ENCODE peak calls at places on chromosomes 1 and 21, in nine cellular contexts. One of them, this sample, is unnamed.
A peak's percentile ranks its signal among the peaks of the same experiment; 100 is the strongest.

GRCh38 chr1:157566484-157567300 is 14.4 kb upstream of the FCRL5 start:
- DNase-seq in ascending aorta: no peak
- DNase-seq in body of pancreas: no peak
- DNase-seq in ecto neural progenitor cell: no peak
- DNase-seq in iPS DF 19.7: no peak
- DNase-seq in effector memory CD8-positive, alpha-beta T cell: no peak
- DNase-seq in AG09309: no peak
- DNase-seq in occipital lobe: no peak
- DNase-seq in AG09319: no peak
- DNase-seq in this sample: no peak

GRCh38 chr1:40313329-40313957 is 3.6 kb downstream of the COL9A2 start:
- DNase-seq in ascending aorta: no peak
- DNase-seq in body of pancreas: no peak
- DNase-seq in ecto neural progenitor cell: no peak
- DNase-seq in iPS DF 19.7: no peak
- DNase-seq in effector memory CD8-positive, alpha-beta T cell: no peak
- DNase-seq in AG09309: no peak
- DNase-seq in occipital lobe: no peak
- DNase-seq in AG09319: no peak
- DNase-seq in this sample: no peak

GRCh38 chr1:32122141-32122540 is 14.3 kb downstream of the KPNA6 start:
- DNase-seq in ascending aorta: no peak
- DNase-seq in body of pancreas: no peak
- DNase-seq in ecto neural progenitor cell: no peak
- DNase-seq in iPS DF 19.7: no peak
- DNase-seq in effector memory CD8-positive, alpha-beta T cell: no peak
- DNase-seq in AG09309: no peak
- DNase-seq in occipital lobe: no peak
- DNase-seq in AG09319: no peak
- DNase-seq in this sample: no peak

GRCh38 chr1:47192458-47193384 is 2.9 kb upstream of the PDZK1IP1 start:
- DNase-seq in ascending aorta: no peak
- DNase-seq in body of pancreas: peak; percentile 75
- DNase-seq in ecto neural progenitor cell: peak; percentile 87
- DNase-seq in iPS DF 19.7: peak; percentile 92
- DNase-seq in effector memory CD8-positive, alpha-beta T cell: peak; percentile 53
- DNase-seq in AG09309: no peak
- DNase-seq in occipital lobe: peak; percentile 17
- DNase-seq in AG09319: peak; percentile 20
- DNase-seq in this sample: peak; percentile 38

GRCh38 chr1:234716907-234717375 is 107.0 kb upstream of the IRF2BP2 start:
- DNase-seq in ascending aorta: no peak
- DNase-seq in body of pancreas: no peak
- DNase-seq in ecto neural progenitor cell: no peak
- DNase-seq in iPS DF 19.7: no peak
- DNase-seq in effector memory CD8-positive, alpha-beta T cell: no peak
- DNase-seq in AG09309: no peak
- DNase-seq in occipital lobe: no peak
- DNase-seq in AG09319: no peak
- DNase-seq in this sample: no peak

GRCh38 chr1:192453360-192454045 is 122.1 kb upstream of the RGS1 start:
- DNase-seq in ascending aorta: no peak
- DNase-seq in body of pancreas: no peak
- DNase-seq in ecto neural progenitor cell: no peak
- DNase-seq in iPS DF 19.7: no peak
- DNase-seq in effector memory CD8-positive, alpha-beta T cell: no peak
- DNase-seq in AG09309: no peak
- DNase-seq in occipital lobe: no peak
- DNase-seq in AG09319: no peak
- DNase-seq in this sample: no peak

GRCh38 chr1:48644950-48645605 is 131.6 kb downstream of the BEND5 start:
- DNase-seq in ascending aorta: no peak
- DNase-seq in body of pancreas: no peak
- DNase-seq in ecto neural progenitor cell: no peak
- DNase-seq in iPS DF 19.7: no peak
- DNase-seq in effector memory CD8-positive, alpha-beta T cell: no peak
- DNase-seq in AG09309: no peak
- DNase-seq in occipital lobe: no peak
- DNase-seq in AG09319: no peak
- DNase-seq in this sample: no peak

GRCh38 chr1:109296782-109297181 is 10.0 kb downstream of the MYBPHL start:
- DNase-seq in ascending aorta: no peak
- DNase-seq in body of pancreas: no peak
- DNase-seq in ecto neural progenitor cell: no peak
- DNase-seq in iPS DF 19.7: no peak
- DNase-seq in effector memory CD8-positive, alpha-beta T cell: no peak
- DNase-seq in AG09309: no peak
- DNase-seq in occipital lobe: no peak
- DNase-seq in AG09319: no peak
- DNase-seq in this sample: no peak

GRCh38 chr1:67367370-67368345 is 60.0 kb downstream of the IL12RB2 start:
- DNase-seq in ascending aorta: no peak
- DNase-seq in body of pancreas: peak; percentile 53
- DNase-seq in ecto neural progenitor cell: no peak
- DNase-seq in iPS DF 19.7: no peak
- DNase-seq in effector memory CD8-positive, alpha-beta T cell: no peak
- DNase-seq in AG09309: no peak
- DNase-seq in occipital lobe: no peak
- DNase-seq in AG09319: no peak
- DNase-seq in this sample: no peak

GRCh38 chr1:34425785-34426184 is 249.1 kb downstream of the C1orf94 start:
- DNase-seq in ascending aorta: no peak
- DNase-seq in body of pancreas: no peak
- DNase-seq in ecto neural progenitor cell: no peak
- DNase-seq in iPS DF 19.7: no peak
- DNase-seq in effector memory CD8-positive, alpha-beta T cell: no peak
- DNase-seq in AG09309: no peak
- DNase-seq in occipital lobe: no peak
- DNase-seq in AG09319: no peak
- DNase-seq in this sample: no peak

GRCh38 chr1:211320980-211321379 is 5.7 kb upstream of the TRAF5 start:
- DNase-seq in ascending aorta: no peak
- DNase-seq in body of pancreas: no peak
- DNase-seq in ecto neural progenitor cell: no peak
- DNase-seq in iPS DF 19.7: no peak
- DNase-seq in effector memory CD8-positive, alpha-beta T cell: no peak
- DNase-seq in AG09309: no peak
- DNase-seq in occipital lobe: no peak
- DNase-seq in AG09319: no peak
- DNase-seq in this sample: no peak

GRCh38 chr1:204199579-204199978 is 3.3 kb upstream of the KISS1 start:
- DNase-seq in ascending aorta: no peak
- DNase-seq in body of pancreas: no peak
- DNase-seq in ecto neural progenitor cell: no peak
- DNase-seq in iPS DF 19.7: no peak
- DNase-seq in effector memory CD8-positive, alpha-beta T cell: no peak
- DNase-seq in AG09309: no peak
- DNase-seq in occipital lobe: no peak
- DNase-seq in AG09319: no peak
- DNase-seq in this sample: no peak

GRCh38 chr1:204103121-204103741 is 30.3 kb downstream of the SOX13 start:
- DNase-seq in ascending aorta: no peak
- DNase-seq in body of pancreas: no peak
- DNase-seq in ecto neural progenitor cell: no peak
- DNase-seq in iPS DF 19.7: no peak
- DNase-seq in effector memory CD8-positive, alpha-beta T cell: no peak
- DNase-seq in AG09309: no peak
- DNase-seq in occipital lobe: no peak
- DNase-seq in AG09319: no peak
- DNase-seq in this sample: no peak

GRCh38 chr1:248596615-248597014 is 885 bp downstream of the OR2T10 start:
- DNase-seq in ascending aorta: no peak
- DNase-seq in body of pancreas: no peak
- DNase-seq in ecto neural progenitor cell: no peak
- DNase-seq in iPS DF 19.7: no peak
- DNase-seq in effector memory CD8-positive, alpha-beta T cell: no peak
- DNase-seq in AG09309: no peak
- DNase-seq in occipital lobe: no peak
- DNase-seq in AG09319: no peak
- DNase-seq in this sample: no peak

GRCh38 chr21:46055863-46056281 is 42.0 kb upstream of the COL6A2 start:
- DNase-seq in ascending aorta: no peak
- DNase-seq in body of pancreas: no peak
- DNase-seq in ecto neural progenitor cell: no peak
- DNase-seq in iPS DF 19.7: no peak
- DNase-seq in effector memory CD8-positive, alpha-beta T cell: no peak
- DNase-seq in AG09309: no peak
- DNase-seq in occipital lobe: no peak
- DNase-seq in AG09319: no peak
- DNase-seq in this sample: no peak

GRCh38 chr1:245396615-245397014 is 241.8 kb downstream of the KIF26B start:
- DNase-seq in ascending aorta: no peak
- DNase-seq in body of pancreas: no peak
- DNase-seq in ecto neural progenitor cell: no peak
- DNase-seq in iPS DF 19.7: no peak
- DNase-seq in effector memory CD8-positive, alpha-beta T cell: no peak
- DNase-seq in AG09309: no peak
- DNase-seq in occipital lobe: no peak
- DNase-seq in AG09319: no peak
- DNase-seq in this sample: no peak

GRCh38 chr1:230713915-230714764 is at the start of gene AGT:
- DNase-seq in ascending aorta: peak; percentile 16
- DNase-seq in body of pancreas: peak; percentile 85
- DNase-seq in ecto neural progenitor cell: no peak
- DNase-seq in iPS DF 19.7: no peak
- DNase-seq in effector memory CD8-positive, alpha-beta T cell: no peak
- DNase-seq in AG09309: peak; percentile 56
- DNase-seq in occipital lobe: peak; percentile 80
- DNase-seq in AG09319: peak; percentile 63
- DNase-seq in this sample: no peak

GRCh38 chr21:39132248-39132647 is 51.0 kb downstream of the PSMG1 start:
- DNase-seq in ascending aorta: no peak
- DNase-seq in body of pancreas: no peak
- DNase-seq in ecto neural progenitor cell: no peak
- DNase-seq in iPS DF 19.7: no peak
- DNase-seq in effector memory CD8-positive, alpha-beta T cell: no peak
- DNase-seq in AG09309: no peak
- DNase-seq in occipital lobe: no peak
- DNase-seq in AG09319: no peak
- DNase-seq in this sample: no peak

GRCh38 chr1:169964206-169964605 is 70.5 kb upstream of the SCYL3 start:
- DNase-seq in ascending aorta: no peak
- DNase-seq in body of pancreas: no peak
- DNase-seq in ecto neural progenitor cell: no peak
- DNase-seq in iPS DF 19.7: no peak
- DNase-seq in effector memory CD8-positive, alpha-beta T cell: no peak
- DNase-seq in AG09309: no peak
- DNase-seq in occipital lobe: no peak
- DNase-seq in AG09319: no peak
- DNase-seq in this sample: no peak

GRCh38 chr21:31921079-31921478 is 48.3 kb downstream of the HUNK start:
- DNase-seq in ascending aorta: no peak
- DNase-seq in body of pancreas: no peak
- DNase-seq in ecto neural progenitor cell: no peak
- DNase-seq in iPS DF 19.7: no peak
- DNase-seq in effector memory CD8-positive, alpha-beta T cell: no peak
- DNase-seq in AG09309: no peak
- DNase-seq in occipital lobe: no peak
- DNase-seq in AG09319: no peak
- DNase-seq in this sample: no peak

GRCh38 chr1:52654063-52654462 is 21.1 kb downstream of the SHISAL2A start:
- DNase-seq in ascending aorta: no peak
- DNase-seq in body of pancreas: no peak
- DNase-seq in ecto neural progenitor cell: no peak
- DNase-seq in iPS DF 19.7: no peak
- DNase-seq in effector memory CD8-positive, alpha-beta T cell: no peak
- DNase-seq in AG09309: no peak
- DNase-seq in occipital lobe: no peak
- DNase-seq in AG09319: no peak
- DNase-seq in this sample: no peak

GRCh38 chr1:244303610-244303969 is 148.1 kb downstream of the ADSS2 start:
- DNase-seq in ascending aorta: no peak
- DNase-seq in body of pancreas: no peak
- DNase-seq in ecto neural progenitor cell: no peak
- DNase-seq in iPS DF 19.7: no peak
- DNase-seq in effector memory CD8-positive, alpha-beta T cell: no peak
- DNase-seq in AG09309: no peak
- DNase-seq in occipital lobe: no peak
- DNase-seq in AG09319: no peak
- DNase-seq in this sample: no peak

GRCh38 chr1:226751687-226752086 is 12.6 kb upstream of the ITPKB start:
- DNase-seq in ascending aorta: no peak
- DNase-seq in body of pancreas: no peak
- DNase-seq in ecto neural progenitor cell: no peak
- DNase-seq in iPS DF 19.7: no peak
- DNase-seq in effector memory CD8-positive, alpha-beta T cell: no peak
- DNase-seq in AG09309: no peak
- DNase-seq in occipital lobe: no peak
- DNase-seq in AG09319: no peak
- DNase-seq in this sample: no peak

GRCh38 chr21:42404534-42404933 is 832 bp downstream of the UBASH3A start:
- DNase-seq in ascending aorta: no peak
- DNase-seq in body of pancreas: no peak
- DNase-seq in ecto neural progenitor cell: no peak
- DNase-seq in iPS DF 19.7: no peak
- DNase-seq in effector memory CD8-positive, alpha-beta T cell: no peak
- DNase-seq in AG09309: no peak
- DNase-seq in occipital lobe: no peak
- DNase-seq in AG09319: no peak
- DNase-seq in this sample: no peak

GRCh38 chr1:234256359-234256758 is 116.9 kb upstream of the COA6 start:
- DNase-seq in ascending aorta: no peak
- DNase-seq in body of pancreas: no peak
- DNase-seq in ecto neural progenitor cell: no peak
- DNase-seq in iPS DF 19.7: no peak
- DNase-seq in effector memory CD8-positive, alpha-beta T cell: no peak
- DNase-seq in AG09309: no peak
- DNase-seq in occipital lobe: no peak
- DNase-seq in AG09319: no peak
- DNase-seq in this sample: no peak

GRCh38 chr1:109391161-109391556 is 6.6 kb downstream of the SORT1 start:
- DNase-seq in ascending aorta: no peak
- DNase-seq in body of pancreas: no peak
- DNase-seq in ecto neural progenitor cell: no peak
- DNase-seq in iPS DF 19.7: no peak
- DNase-seq in effector memory CD8-positive, alpha-beta T cell: no peak
- DNase-seq in AG09309: no peak
- DNase-seq in occipital lobe: no peak
- DNase-seq in AG09319: no peak
- DNase-seq in this sample: no peak

GRCh38 chr1:10361515-10361914 is 37.3 kb upstream of the PGD start:
- DNase-seq in ascending aorta: no peak
- DNase-seq in body of pancreas: no peak
- DNase-seq in ecto neural progenitor cell: no peak
- DNase-seq in iPS DF 19.7: no peak
- DNase-seq in effector memory CD8-positive, alpha-beta T cell: no peak
- DNase-seq in AG09309: no peak
- DNase-seq in occipital lobe: no peak
- DNase-seq in AG09319: no peak
- DNase-seq in this sample: no peak

GRCh38 chr1:51569284-51570062 is 47.4 kb upstream of the OSBPL9 start:
- DNase-seq in ascending aorta: no peak
- DNase-seq in body of pancreas: peak; percentile 25
- DNase-seq in ecto neural progenitor cell: no peak
- DNase-seq in iPS DF 19.7: no peak
- DNase-seq in effector memory CD8-positive, alpha-beta T cell: no peak
- DNase-seq in AG09309: peak; percentile 37
- DNase-seq in occipital lobe: no peak
- DNase-seq in AG09319: no peak
- DNase-seq in this sample: no peak

GRCh38 chr1:244076740-244077139 is 25.7 kb downstream of the ZBTB18 start:
- DNase-seq in ascending aorta: no peak
- DNase-seq in body of pancreas: no peak
- DNase-seq in ecto neural progenitor cell: no peak
- DNase-seq in iPS DF 19.7: no peak
- DNase-seq in effector memory CD8-positive, alpha-beta T cell: no peak
- DNase-seq in AG09309: no peak
- DNase-seq in occipital lobe: no peak
- DNase-seq in AG09319: no peak
- DNase-seq in this sample: no peak

GRCh38 chr1:230251644-230252191 is 174.4 kb downstream of the PGBD5 start:
- DNase-seq in ascending aorta: no peak
- DNase-seq in body of pancreas: no peak
- DNase-seq in ecto neural progenitor cell: no peak
- DNase-seq in iPS DF 19.7: no peak
- DNase-seq in effector memory CD8-positive, alpha-beta T cell: no peak
- DNase-seq in AG09309: no peak
- DNase-seq in occipital lobe: no peak
- DNase-seq in AG09319: no peak
- DNase-seq in this sample: no peak

GRCh38 chr1:41919764-41920397 is 1.2 kb upstream of the HIVEP3 start:
- DNase-seq in ascending aorta: no peak
- DNase-seq in body of pancreas: peak; percentile 44
- DNase-seq in ecto neural progenitor cell: peak; percentile 70
- DNase-seq in iPS DF 19.7: no peak
- DNase-seq in effector memory CD8-positive, alpha-beta T cell: peak; percentile 76
- DNase-seq in AG09309: no peak
- DNase-seq in occipital lobe: peak; percentile 78
- DNase-seq in AG09319: no peak
- DNase-seq in this sample: no peak